ENCODE peak calls at places on chromosomes 1 and 21, in eight cellular contexts. Y is endodermal cell; M is effector memory CD4-positive, alpha-beta T cell; L is prostate gland; K is left ventricle myocardium inferior; P is hepatocyte; O is GM23248; T is mammary epithelial cell. U is an unnamed sample.

GRCh38 chr1:93328809-93329477 is 16.8 kb upstream of the DR1 start:
- DNase-seq in L (no peak), K (no peak), T (no peak), P (peak; percentile 11), O (peak; percentile 43), M (no peak), Y (no peak), U (no peak)

GRCh38 chr1:95117207-95118018 is at the start of gene TLCD4:
- DNase-seq in K (peak; percentile 73), M (peak; percentile 3), T (peak; percentile 47), L (peak; percentile 33), P (peak; percentile 81), O (peak; percentile 60), Y (peak; percentile 91), U (peak; percentile 60)

GRCh38 chr1:92482665-92483441 is 3.9 kb downstream of the GFI1 start:
- DNase-seq in O (peak; percentile 47), Y (peak; percentile 82), T (peak; percentile 17), P (no peak), L (no peak), K (no peak), M (no peak), U (peak; percentile 36)

GRCh38 chr1:27004471-27005165 is 8.0 kb downstream of the TENT5B start:
- DNase-seq in L (no peak), M (no peak), Y (peak; percentile 73), T (no peak), K (no peak), O (no peak), P (peak; percentile 72), U (no peak)

GRCh38 chr1:234844479-234845031 is 234.6 kb upstream of the IRF2BP2 start:
- DNase-seq in T (no peak), P (no peak), L (no peak), O (no peak), K (peak; percentile 42), M (no peak), Y (peak; percentile 27), U (no peak)

GRCh38 chr21:20396798-20397197 is 601.4 kb upstream of the NCAM2 start:
- DNase-seq in Y (no peak), M (no peak), L (no peak), K (no peak), T (no peak), O (no peak), P (no peak), U (no peak)

GRCh38 chr1:87329051-87329755 is 523 bp downstream of the LMO4 start:
- DNase-seq in M (peak; percentile 27), P (peak; percentile 59), L (peak; percentile 43), K (peak; percentile 31), T (peak; percentile 28), Y (peak; percentile 78), O (peak; percentile 73), U (peak; percentile 22)

GRCh38 chr1:158400901-158401300 is 1.6 kb upstream of the OR10T2 start:
- DNase-seq in T (no peak), P (no peak), L (no peak), K (no peak), O (no peak), M (no peak), Y (no peak), U (no peak)

GRCh38 chr1:175383239-175383638 is 190.7 kb upstream of the KIAA0040 start:
- DNase-seq in M (no peak), T (no peak), Y (no peak), O (no peak), P (no peak), L (no peak), K (no peak), U (no peak)

GRCh38 chr1:73627723-73628122 is 570.3 kb downstream of the LRRIQ3 start:
- DNase-seq in O (no peak), K (no peak), T (no peak), Y (peak; percentile 51), L (no peak), M (no peak), P (no peak), U (no peak)

GRCh38 chr1:32797456-32797855 is 19.7 kb downstream of the YARS1 start:
- DNase-seq in P (no peak), Y (no peak), O (no peak), L (no peak), K (no peak), T (no peak), M (no peak), U (no peak)

GRCh38 chr1:228077565-228078330 is 4.8 kb upstream of the ARF1 start:
- DNase-seq in Y (no peak), M (no peak), P (no peak), L (no peak), K (peak; percentile 9), O (no peak), T (no peak), U (no peak)

GRCh38 chr1:22745675-22746585 is 35.3 kb downstream of the EPHB2 start:
- DNase-seq in Y (no peak), O (peak; percentile 80), T (peak; percentile 71), K (no peak), M (no peak), L (no peak), P (peak; percentile 57), U (no peak)

GRCh38 chr1:22676916-22677601 is 24.0 kb downstream of the C1QB start:
- DNase-seq in O (no peak), M (no peak), K (no peak), P (no peak), L (no peak), T (no peak), Y (no peak), U (no peak)

DNA sequence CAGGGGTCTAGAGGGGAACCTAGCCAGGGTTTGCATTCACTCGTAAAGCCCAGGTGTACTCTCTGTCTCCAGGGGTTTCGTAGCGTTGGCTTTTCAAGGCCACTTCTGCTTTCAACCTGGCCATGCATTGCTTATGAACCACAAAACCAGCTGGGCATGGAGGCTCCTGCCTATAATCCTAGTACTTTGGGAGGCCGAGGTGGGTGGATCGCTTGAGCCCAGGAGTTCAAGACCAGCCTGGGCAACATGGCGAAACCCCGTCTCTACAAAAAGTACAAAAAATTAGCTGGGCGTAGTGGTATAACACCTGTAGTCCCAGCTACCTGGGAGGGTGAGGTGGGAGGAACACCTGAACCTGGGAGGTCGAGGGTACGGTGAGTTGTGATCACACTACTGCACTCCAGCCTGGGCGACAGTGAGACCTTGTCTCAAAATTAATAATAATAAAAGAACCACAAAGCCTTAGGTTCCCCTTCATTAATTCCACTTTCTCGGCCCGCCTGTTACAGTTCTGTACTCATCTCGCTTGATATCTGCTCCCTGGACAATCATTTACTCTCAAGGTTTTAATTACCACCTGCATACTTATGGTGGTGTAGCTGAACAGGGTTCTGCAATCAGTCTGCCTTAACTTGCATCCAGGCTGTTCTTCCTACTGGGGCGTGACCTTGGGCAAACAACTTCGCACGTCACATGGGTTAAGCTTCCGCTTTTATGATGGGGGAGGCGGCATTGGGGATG is 6.1 kb downstream of the SLC16A4 start:
- DNase-seq in M (no peak), O (no peak), P (peak; percentile 29), K (no peak), T (no peak), Y (no peak), L (no peak), U (no peak)
- H3K4me3 ChIP-seq in M (no peak overlapping the region), O (no peak overlapping the region), P (no peak overlapping the region), K (no peak overlapping the region), T (no peak overlapping the region), Y (no peak overlapping the region), L (no peak overlapping the region), U (no peak overlapping the region)

DNA sequence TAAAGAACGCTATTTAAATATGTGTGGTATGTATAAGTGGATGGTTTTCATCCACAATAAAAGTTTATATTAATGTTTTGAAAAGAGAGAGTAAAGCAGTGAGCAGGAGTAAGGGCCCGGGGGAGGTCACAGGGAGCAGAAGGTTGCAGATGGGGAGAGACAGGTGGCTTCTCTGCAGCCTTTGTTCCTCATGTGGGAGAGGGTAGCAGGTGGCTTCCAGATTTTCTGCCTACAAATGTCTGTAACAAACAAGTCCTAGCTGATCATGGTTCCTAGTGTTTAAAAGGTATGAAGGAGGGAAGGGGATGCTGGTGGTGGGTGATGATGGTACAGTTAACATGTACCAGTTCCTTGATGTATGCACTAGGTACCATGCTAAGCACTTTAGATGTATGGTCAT is 18.8 kb downstream of the QSOX1 start:
- DNase-seq in T (no peak), P (no peak), Y (no peak), O (no peak), M (no peak), L (no peak), K (no peak), U (no peak)
- H3K27ac ChIP-seq in T (no peak overlapping the region), P (no peak overlapping the region), Y (no peak overlapping the region), O (no peak overlapping the region), M (no peak overlapping the region), L (peak overlapping the region; percentile 12), K (peak overlapping the region; percentile 88), U (no peak overlapping the region)

DNA sequence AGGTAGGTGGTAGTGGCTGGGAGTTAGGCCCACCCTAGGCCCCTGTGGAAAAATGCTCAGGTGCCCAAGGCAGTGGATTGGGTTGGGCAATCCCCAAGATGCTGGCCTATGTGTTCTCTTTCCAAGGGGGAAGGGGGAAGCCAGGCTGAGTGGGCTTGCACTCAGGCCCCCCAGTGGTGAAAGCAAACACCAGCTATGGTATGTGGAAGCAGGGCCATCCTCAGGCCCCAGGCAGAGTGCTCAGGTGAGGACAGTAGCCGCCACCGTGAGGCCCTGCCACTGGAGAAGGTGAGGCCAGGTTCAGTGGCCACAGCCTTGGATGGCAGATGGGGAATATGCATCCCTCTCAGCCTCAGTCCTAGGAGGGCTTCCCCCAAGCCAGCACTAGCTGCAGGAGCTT is 11.8 kb downstream of the LY9 start:
- DNase-seq in M (no peak), O (no peak), T (no peak), K (no peak), Y (peak; percentile 57), L (no peak), P (no peak), U (no peak)
- H3K9me3 ChIP-seq in M (peaks cover 5% of the 10 kb centered on the region), O (no peaks in the 10 kb centered on the region), T (no peaks in the 10 kb centered on the region), K (peaks cover 36% of the 10 kb centered on the region), Y (peaks cover 17% of the 10 kb centered on the region), L (no peaks in the 10 kb centered on the region), P (no peaks in the 10 kb centered on the region), U (no peaks in the 10 kb centered on the region)

GRCh38 chr1:20321573-20321972 is 30.9 kb downstream of the VWA5B1 start:
- DNase-seq in T (no peak), O (peak; percentile 5), Y (no peak), P (no peak), L (no peak), K (no peak), M (no peak), U (no peak)
- H3K4me3 ChIP-seq in T (no peak overlapping the region), O (no peak overlapping the region), Y (no peak overlapping the region), P (no peak overlapping the region), L (no peak overlapping the region), K (no peak overlapping the region), M (no peak overlapping the region), U (peak overlapping the region; percentile 54)

GRCh38 chr1:55243655-55244054 is 28.5 kb upstream of the USP24 start:
- DNase-seq in M (no peak), P (no peak), T (no peak), Y (no peak), K (no peak), O (no peak), L (no peak), U (no peak)
- H3K27ac ChIP-seq in M (no peak overlapping the region), P (no peak overlapping the region), T (no peak overlapping the region), Y (no peak overlapping the region), K (no peak overlapping the region), O (no peak overlapping the region), L (no peak overlapping the region), U (no peak overlapping the region)

GRCh38 chr1:5590717-5591116 is 401.5 kb downstream of the NPHP4 start:
- DNase-seq in K (no peak), O (no peak), P (no peak), T (no peak), L (no peak), Y (no peak), M (no peak), U (no peak)
- H3K9me3 ChIP-seq in K (peaks cover 34% of the 10 kb centered on the region), O (no peaks in the 10 kb centered on the region), P (peaks cover 11% of the 10 kb centered on the region), T (peaks cover 14% of the 10 kb centered on the region), L (no peaks in the 10 kb centered on the region), Y (peaks cover 12% of the 10 kb centered on the region), M (no peaks in the 10 kb centered on the region), U (no peaks in the 10 kb centered on the region)

GRCh38 chr1:43360616-43361015 is 1.8 kb downstream of the CDC20 start:
- DNase-seq in O (no peak), Y (no peak), K (no peak), P (no peak), L (no peak), M (no peak), T (no peak), U (no peak)
- H3K4me3 ChIP-seq in O (peak overlapping the region; percentile 97), Y (peak overlapping the region; percentile 90), K (no peak overlapping the region), P (no peak overlapping the region), L (no peak overlapping the region), M (no peak overlapping the region), T (no peak overlapping the region), U (no peak overlapping the region)